ENCODE peak calls at places on chromosome 10, in four cellular contexts. G, S, L and I are unnamed samples.

GRCh38 chr10:93413252-93413689 is 68.9 kb downstream of the MYOF start:
- DNase-seq in G (no peak), S (no peak), L (peak), I (no peak)

GRCh38 chr10:78567680-78568453 is 500.9 kb upstream of the ZMIZ1 start:
- DNase-seq in G (no peak), S (no peak), L (peak), I (no peak)

GRCh38 chr10:58943234-58943633 is 233.2 kb upstream of the PHYHIPL start:
- DNase-seq in G (no peak), S (no peak), L (no peak), I (no peak)

GRCh38 chr10:132646443-132647097 is 109.0 kb downstream of the INPP5A start:
- DNase-seq in G (no peak), S (no peak), L (no peak), I (no peak)

GRCh38 chr10:98170249-98171117 is 36.0 kb downstream of the R3HCC1L start:
- DNase-seq in G (peak), S (peak), L (peak), I (no peak)

GRCh38 chr10:24929056-24929544 is 23.3 kb downstream of the PRTFDC1 start:
- DNase-seq in G (peak), S (no peak), L (no peak), I (no peak)

GRCh38 chr10:107341281-107341680 is 176.8 kb upstream of the SORCS1 start:
- DNase-seq in G (no peak), S (no peak), L (no peak), I (no peak)

GRCh38 chr10:51895209-51895608 is 195.8 kb upstream of the CSTF2T start:
- DNase-seq in G (no peak), S (no peak), L (no peak), I (no peak)

GRCh38 chr10:22693371-22693784 is 21.0 kb downstream of the PIP4K2A start:
- DNase-seq in G (no peak), S (peak), L (no peak), I (no peak)

GRCh38 chr10:2366532-2366931 is 629.2 kb upstream of the ADARB2 start:
- DNase-seq in G (no peak), S (no peak), L (no peak), I (no peak)

GRCh38 chr10:71090801-71091200 is 121.6 kb upstream of the UNC5B start:
- DNase-seq in G (no peak), S (no peak), L (no peak), I (no peak)
- TF ChIP-seq SPI1 in G (no peak), S (no peak), L (no peak), I (no peak)

GRCh38 chr10:121722665-121723064 is 124.4 kb upstream of the FGFR2 start:
- DNase-seq in G (no peak), S (no peak), L (no peak), I (no peak)
- TF ChIP-seq SPI1 in G (no peak), S (no peak), L (no peak), I (no peak)

GRCh38 chr10:80100116-80100515 is 21.7 kb downstream of the TMEM254 start:
- DNase-seq in G (no peak), S (no peak), L (no peak), I (no peak)
- TF ChIP-seq SPI1 in G (no peak), S (no peak), L (no peak), I (no peak)

GRCh38 chr10:14099885-14100284 is 230.8 kb downstream of the FRMD4A start:
- DNase-seq in G (no peak), S (no peak), L (no peak), I (no peak)

GRCh38 chr10:14092749-14093148 is 238.0 kb downstream of the FRMD4A start:
- DNase-seq in G (no peak), S (no peak), L (no peak), I (no peak)

GRCh38 chr10:14089556-14090297 is 241.0 kb downstream of the FRMD4A start:
- DNase-seq in G (no peak), S (no peak), L (no peak), I (no peak)

GRCh38 chr10:14093735-14094484 is 236.8 kb downstream of the FRMD4A start:
- DNase-seq in G (no peak), S (no peak), L (no peak), I (no peak)
- TF ChIP-seq SPI1 in G (no peak), S (no peak), L (no peak), I (no peak)

GRCh38 chr10:43969506-43969905 is 320.8 kb upstream of the ZNF32 start:
- DNase-seq in G (no peak), S (no peak), L (no peak), I (no peak)
- TF ChIP-seq SPI1 in G (no peak), S (no peak), L (no peak), I (no peak)

DNA sequence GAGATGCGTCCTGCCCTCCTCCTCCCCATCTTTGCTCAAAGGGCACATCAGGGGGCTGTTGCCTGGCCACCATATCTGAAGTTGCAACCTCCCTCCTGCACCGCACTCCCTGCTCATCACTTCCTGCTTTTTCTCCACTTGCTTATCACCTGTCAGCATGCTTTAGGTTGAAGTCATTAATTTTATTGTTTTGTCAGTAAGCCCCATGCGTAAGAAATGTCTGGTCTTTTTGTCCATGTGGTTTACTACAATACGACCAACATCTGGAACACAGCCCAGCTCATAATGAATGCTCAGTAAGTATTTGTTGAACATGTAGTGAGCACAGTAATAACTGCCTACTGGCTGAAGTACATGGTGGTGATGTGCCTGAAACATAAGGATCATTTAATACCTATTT is 71.6 kb upstream of the GJD4 start:
- DNase-seq in G (no peak), S (peak), L (no peak), I (no peak)
- TF ChIP-seq SPI1 in G (no peak), S (peak), L (no peak), I (no peak)

GRCh38 chr10:55746002-55746401 is 615.1 kb downstream of the ZWINT start:
- DNase-seq in G (no peak), S (no peak), L (no peak), I (no peak)
- TF ChIP-seq SPI1 in G (no peak), S (no peak), L (no peak), I (no peak)

GRCh38 chr10:70432101-70432500 is 9.4 kb downstream of the NODAL start:
- DNase-seq in G (no peak), S (no peak), L (no peak), I (no peak)
- TF ChIP-seq SPI1 in G (no peak), S (no peak), L (no peak), I (no peak)

GRCh38 chr10:42754155-42755027 is 28.2 kb upstream of the BMS1 start:
- DNase-seq in G (no peak), S (peak), L (no peak), I (no peak)
- TF ChIP-seq SPI1 in G (no peak), S (no peak), L (no peak), I (no peak)

GRCh38 chr10:61882621-61883375 is 18.7 kb upstream of the ARID5B start:
- DNase-seq in G (no peak), S (no peak), L (no peak), I (no peak)
- TF ChIP-seq SPI1 in G (no peak), S (no peak), L (no peak), I (no peak)